ENCODE peak calls at places on chromosomes 13 and 19, in seven cellular contexts. P is HepG2, I is H1, H is K562, T is SK-N-SH, Z is HCT116, N is GM12878. J is an unnamed sample.

GRCh38 chr19:16367269-16367683 is 42.6 kb downstream of the KLF2 start:
- DNase-seq in H (no peak), N (peak; percentile 90), P (no peak), Z (no peak), T (no peak), I (no peak), J (no peak)

GRCh38 chr19:34881982-34882381 is 44.7 kb upstream of the ZNF30 start:
- DNase-seq in N (no peak), H (no peak), P (peak; percentile 75), T (no peak), I (no peak), Z (no peak), J (no peak)

GRCh38 chr13:64397699-64398098 is 2832.4 kb downstream of the PCDH9 start:
- DNase-seq in P (no peak), Z (no peak), H (no peak), I (no peak), N (no peak), T (no peak), J (no peak)

GRCh38 chr13:74145249-74145970 is 11.2 kb upstream of the KLF12 start:
- DNase-seq in H (no peak), T (peak; percentile 70), N (no peak), I (no peak), Z (no peak), P (no peak), J (no peak)

GRCh38 chr13:102724923-102725322 is 30.1 kb upstream of the METTL21C start:
- DNase-seq in T (peak; percentile 29), H (no peak), N (no peak), Z (no peak), I (no peak), P (peak; percentile 82), J (peak; percentile 25)

GRCh38 chr19:55369651-55370304 is 485 bp downstream of the IL11 start:
- DNase-seq in I (no peak), Z (no peak), H (peak; percentile 91), T (peak; percentile 96), P (no peak), N (no peak), J (peak; percentile 85)

GRCh38 chr19:33700408-33700757 is 78.6 kb downstream of the CHST8 start:
- DNase-seq in I (no peak), Z (no peak), H (no peak), N (no peak), T (peak; percentile 23), P (no peak), J (no peak)

GRCh38 chr13:60944863-60945262 is 470.8 kb downstream of the PCDH20 start:
- DNase-seq in T (no peak), Z (no peak), P (no peak), N (no peak), H (no peak), I (no peak), J (no peak)

GRCh38 chr13:19088416-19088815 is 93.2 kb downstream of the TUBA3C start:
- DNase-seq in Z (no peak), T (no peak), P (no peak), H (no peak), I (no peak), N (no peak), J (no peak)

GRCh38 chr19:35742121-35742724 is at the start of gene IGFLR1:
- DNase-seq in N (peak; percentile 64), H (no peak), I (no peak), Z (no peak), T (no peak), P (no peak), J (no peak)

GRCh38 chr13:79709526-79709925 is 228.6 kb downstream of the NDFIP2 start:
- DNase-seq in H (no peak), Z (no peak), I (no peak), T (no peak), N (no peak), P (no peak), J (no peak)

GRCh38 chr13:22017226-22017625 is 346.4 kb downstream of the FGF9 start:
- DNase-seq in I (no peak), Z (no peak), P (no peak), N (peak; percentile 13), T (no peak), H (no peak), J (no peak)

GRCh38 chr13:85386424-85386823 is 412.8 kb downstream of the SLITRK6 start:
- DNase-seq in H (no peak), I (no peak), P (peak; percentile 39), N (no peak), Z (no peak), T (peak; percentile 7), J (no peak)

GRCh38 chr19:18520848-18521691 is 800 bp downstream of the ELL start:
- DNase-seq in T (no peak), I (no peak), P (no peak), N (no peak), Z (no peak), H (peak; percentile 52), J (no peak)

GRCh38 chr13:22369840-22370239 is 699.0 kb downstream of the FGF9 start:
- DNase-seq in P (no peak), I (peak; percentile 75), Z (no peak), T (no peak), H (no peak), N (no peak), J (no peak)

GRCh38 chr19:34482380-34483250 is 1.1 kb downstream of the WTIP start:
- DNase-seq in Z (no peak), I (no peak), H (no peak), P (no peak), N (no peak), T (peak; percentile 70), J (peak; percentile 34)

GRCh38 chr13:111095031-111095840 is 19.9 kb upstream of the ARHGEF7 start:
- DNase-seq in Z (no peak), P (no peak), I (no peak), H (no peak), T (no peak), N (no peak), J (peak; percentile 15)

GRCh38 chr19:13207237-13208130 is 57.3 kb downstream of the IER2 start:
- DNase-seq in P (no peak), H (no peak), N (no peak), I (no peak), T (no peak), Z (no peak), J (no peak)

GRCh38 chr19:42199440-42200115 is 17.9 kb downstream of the DEDD2 start:
- DNase-seq in Z (no peak), H (peak; percentile 88), I (no peak), P (no peak), N (peak; percentile 68), T (no peak), J (no peak)

GRCh38 chr13:43307921-43308433 is 284.6 kb downstream of the DNAJC15 start:
- DNase-seq in P (peak; percentile 86), I (no peak), Z (no peak), H (no peak), N (peak; percentile 68), T (peak; percentile 71), J (peak; percentile 83)

GRCh38 chr13:75135325-75135825 is 346.6 kb downstream of the TBC1D4 start:
- DNase-seq in H (no peak), Z (no peak), N (no peak), I (no peak), T (no peak), P (no peak), J (no peak)

GRCh38 chr13:32315255-32316029 is at the start of the genes BRCA2 and ZAR1L:
- DNase-seq in Z (peak; percentile 77), N (peak; percentile 68), H (peak; percentile 74), I (peak; percentile 68), P (peak; percentile 79), T (peak; percentile 90), J (peak; percentile 87)

GRCh38 chr13:32316476-32316875 is 1.2 kb downstream of the BRCA2 start:
- DNase-seq in H (no peak), P (no peak), Z (no peak), N (no peak), I (no peak), T (no peak), J (no peak)

GRCh38 chr13:32314968-32315254 is 252 bp downstream of the ZAR1L start:
- DNase-seq in P (peak; percentile 40), T (peak; percentile 60), Z (peak; percentile 43), N (no peak), I (no peak), H (peak; percentile 29), J (no peak)

GRCh38 chr13:32314271-32314967 is 744 bp downstream of the ZAR1L start:
- DNase-seq in T (no peak), Z (no peak), P (no peak), H (no peak), I (no peak), N (no peak), J (no peak)

GRCh38 chr13:32316030-32316344 is 679 bp downstream of the BRCA2 start:
- DNase-seq in H (no peak), P (no peak), I (no peak), T (no peak), Z (no peak), N (peak; percentile 66), J (no peak)
- TF ChIP-seq JUND in H (no peak), P (no peak), I (peak; percentile 24), T (no peak), Z (no peak), N (no peak), J (no peak)

GRCh38 chr13:51825165-51825592 is 19.8 kb downstream of the TMEM272 start:
- DNase-seq in I (no peak), H (no peak), T (no peak), P (no peak), N (no peak), Z (no peak), J (no peak)
- TF ChIP-seq JUND in I (no peak), H (no peak), T (no peak), P (no peak), N (no peak), Z (no peak), J (no peak)

DNA sequence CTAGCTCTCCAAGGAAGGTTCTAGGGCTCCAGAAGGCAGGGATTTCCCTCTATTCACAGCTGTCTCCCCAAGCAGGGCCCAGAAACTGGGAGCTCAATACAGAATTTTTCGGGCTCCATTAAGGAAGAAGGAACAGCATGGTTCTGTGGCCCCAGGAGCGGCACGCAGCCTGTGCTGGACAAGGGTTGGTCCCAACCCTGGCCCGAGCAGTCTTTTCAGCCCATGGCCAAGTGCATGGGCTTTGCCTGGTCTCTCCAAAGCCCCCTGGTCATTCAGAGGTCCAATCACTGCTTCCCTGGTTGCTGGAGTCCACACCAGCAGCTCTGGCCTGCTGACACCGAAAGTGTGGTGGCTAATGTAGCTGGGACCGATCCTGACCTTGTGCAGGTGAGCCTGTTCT is 6.6 kb upstream of the PRKD2 start:
- DNase-seq in N (no peak), I (no peak), P (no peak), Z (no peak), H (no peak), T (no peak), J (no peak)
- TF ChIP-seq JUND in N (no peak), I (no peak), P (no peak), Z (no peak), H (no peak), T (no peak), J (no peak)

DNA sequence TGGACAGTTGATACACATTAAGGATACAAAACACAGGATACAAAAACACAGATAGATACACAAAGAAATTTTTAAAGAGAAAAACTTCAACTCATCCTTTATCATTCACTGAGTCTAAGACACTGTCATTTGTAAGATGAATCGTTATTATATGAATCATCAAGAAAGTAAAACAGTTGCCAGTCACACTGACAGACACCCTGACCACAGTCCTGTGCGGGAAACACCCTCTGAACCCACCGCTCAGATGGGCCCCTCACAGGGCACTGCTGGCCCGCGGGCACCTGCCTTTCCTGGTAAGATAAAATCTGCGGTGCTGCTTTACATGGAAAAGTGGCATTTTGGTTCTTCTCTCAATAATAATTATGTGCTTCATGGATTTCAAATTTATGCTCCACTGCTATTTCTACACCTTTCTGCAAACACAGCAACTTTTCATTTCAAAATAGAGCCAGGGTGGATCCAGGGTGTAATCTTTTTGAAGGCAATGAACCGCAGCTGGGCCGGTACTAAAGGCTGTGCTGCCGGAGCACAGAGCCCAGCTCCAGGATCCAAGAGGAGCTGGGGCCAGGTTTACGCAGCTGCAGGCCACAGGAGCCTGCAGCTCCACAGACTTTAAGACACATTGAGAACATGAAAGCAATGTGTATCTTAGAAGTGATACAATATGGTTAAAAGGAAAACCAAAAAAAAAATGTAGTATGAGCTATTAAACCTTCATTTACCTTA is 76.8 kb downstream of the TUBGCP3 start:
- DNase-seq in I (no peak), P (no peak), T (no peak), Z (no peak), N (no peak), H (no peak), J (no peak)
- TF ChIP-seq JUND in I (no peak), P (no peak), T (no peak), Z (no peak), N (no peak), H (no peak), J (no peak)

J was measured in T47D.